ENCODE peak calls at places on chromosomes 4 and X, in eight cellular contexts. L is RPMI7951; X is activated CD8-positive, alpha-beta memory T cell treated with anti-CD3 and anti-CD28 coated beads, Interleukin-2, amount 10 ng/mL, durations not matched to agents 7 days and 5 days; S is activated CD4-positive, alpha-beta T cell treated with anti-CD3 and anti-CD28 coated beads, Interleukin-2, amount 50 U/mL, for 1 hour; B is thoracic aorta; Y is T-helper 2 cell; E is iris pigment epithelial cell; K is head of caudate nucleus. H is an unnamed sample.

GRCh38 chr4:39685990-39686389 is 11.9 kb upstream of the UBE2K start:
- DNase-seq in L (no peak), X (no peak), S (no peak), B (no peak), Y (no peak), E (no peak), K (no peak), H (no peak)

GRCh38 chr4:72468904-72469502 is 100.0 kb downstream of the ADAMTS3 start:
- DNase-seq in L (peak; percentile 5), X (no peak), S (no peak), B (no peak), Y (no peak), E (peak; percentile 31), K (no peak), H (no peak)

GRCh38 chr4:162836773-162837172 is 329.9 kb downstream of the NAF1 start:
- DNase-seq in L (no peak), X (no peak), S (no peak), B (no peak), Y (no peak), E (no peak), K (no peak), H (no peak)

GRCh38 chr4:167021545-167022155 is 212.6 kb downstream of the SPOCK3 start:
- DNase-seq in L (peak; percentile 44), X (peak; percentile 61), S (peak; percentile 54), B (no peak), Y (peak; percentile 10), E (peak; percentile 58), K (peak; percentile 66), H (peak; percentile 62)

GRCh38 chr4:162683659-162684370 is 482.9 kb downstream of the NAF1 start:
- DNase-seq in L (no peak), X (no peak), S (no peak), B (no peak), Y (no peak), E (peak; percentile 15), K (no peak), H (peak; percentile 48)

GRCh38 chr4:170386511-170386910 is 296.8 kb upstream of the AADAT start:
- DNase-seq in L (no peak), X (no peak), S (no peak), B (no peak), Y (no peak), E (no peak), K (no peak), H (no peak)

GRCh38 chrX:9614016-9614415 is 149.2 kb downstream of the TBL1X start:
- DNase-seq in L (peak; percentile 84), X (no peak), S (no peak), B (no peak), Y (no peak), E (peak; percentile 79), K (no peak), H (peak; percentile 61)

GRCh38 chrX:368811-369562 is 17.7 kb downstream of the PPP2R3B start:
- DNase-seq in L (peak; percentile 11), X (no peak), S (no peak), B (no peak), Y (no peak), E (peak; percentile 54), K (no peak), H (no peak)

GRCh38 chr4:11073621-11074051 is 355.1 kb downstream of the HS3ST1 start:
- DNase-seq in L (no peak), X (no peak), S (no peak), B (peak; percentile 43), Y (no peak), E (peak; percentile 66), K (no peak), H (peak; percentile 69)

GRCh38 chr4:155762351-155762750 is 3.5 kb downstream of the GUCY1B1 start:
- DNase-seq in L (no peak), X (no peak), S (no peak), B (no peak), Y (no peak), E (peak; percentile 46), K (no peak), H (no peak)

GRCh38 chr4:86961605-86962295 is 26.9 kb downstream of the AFF1 start:
- DNase-seq in L (peak; percentile 54), X (no peak), S (no peak), B (no peak), Y (no peak), E (no peak), K (no peak), H (no peak)

GRCh38 chr4:99736846-99737245 is 79.2 kb upstream of the C4orf54 start:
- DNase-seq in L (no peak), X (no peak), S (no peak), B (no peak), Y (no peak), E (no peak), K (no peak), H (no peak)

GRCh38 chrX:40581333-40581910 is 652 bp downstream of the ATP6AP2 start:
- DNase-seq in L (peak; percentile 12), X (peak; percentile 40), S (peak; percentile 4), B (no peak), Y (no peak), E (peak; percentile 63), K (no peak), H (no peak)